ENCODE peak calls at places on chromosomes 13 and 19, in six cellular contexts. P is tibial nerve, A is esophagus squamous epithelium, U is nephron progenitor cell, F is hepatocyte, J is natural killer cell. I is an unnamed sample.
A peak's percentile ranks its signal among the peaks of the same experiment; 100 is the strongest.

GRCh38 chr19:54439174-54439851 is 9.7 kb upstream of the LENG8 start:
- DNase-seq in P (no peak), A (no peak), U (peak; percentile 63), F (peak; percentile 68), J (no peak), I (no peak)

GRCh38 chr13:49082653-49083536 is 107.2 kb downstream of the FNDC3A start:
- DNase-seq in P (no peak), A (no peak), U (no peak), F (no peak), J (no peak), I (no peak)

GRCh38 chr19:17429661-17430101 is 9.8 kb downstream of the MVB12A start:
- DNase-seq in P (no peak), A (no peak), U (no peak), F (no peak), J (no peak), I (no peak)

GRCh38 chr19:18644144-18645034 is 7.6 kb downstream of the KLHL26 start:
- DNase-seq in P (no peak), A (no peak), U (no peak), F (no peak), J (no peak), I (no peak)

GRCh38 chr19:44498988-44499387 is 1.3 kb downstream of the ZNF180 start:
- DNase-seq in P (no peak), A (no peak), U (no peak), F (no peak), J (no peak), I (no peak)

GRCh38 chr19:47264629-47265028 is 8.3 kb downstream of the CCDC9 start:
- DNase-seq in P (no peak), A (no peak), U (no peak), F (no peak), J (no peak), I (no peak)

GRCh38 chr13:48750588-48751383 is 97.1 kb downstream of the CYSLTR2 start:
- DNase-seq in P (peak; percentile 22), A (no peak), U (no peak), F (no peak), J (no peak), I (no peak)

GRCh38 chr19:407501-408440 is 1.2 kb downstream of the C2CD4C start:
- DNase-seq in P (no peak), A (no peak), U (no peak), F (no peak), J (no peak), I (peak; percentile 94)

GRCh38 chr13:46530084-46530935 is 22.7 kb upstream of the LRCH1 start:
- DNase-seq in P (no peak), A (no peak), U (no peak), F (no peak), J (no peak), I (no peak)

GRCh38 chr19:14440049-14440448 is 6.9 kb downstream of the PKN1 start:
- DNase-seq in P (peak; percentile 33), A (peak; percentile 61), U (no peak), F (no peak), J (peak; percentile 72), I (no peak)

GRCh38 chr13:84917252-84917878 is 881.9 kb downstream of the SLITRK6 start:
- DNase-seq in P (no peak), A (no peak), U (no peak), F (peak; percentile 35), J (no peak), I (no peak)

GRCh38 chr13:40672310-40673060 is 6.0 kb upstream of the FOXO1 start:
- DNase-seq in P (no peak), A (no peak), U (no peak), F (peak; percentile 53), J (no peak), I (no peak)

GRCh38 chr19:14467816-14468215 is 7.3 kb downstream of the PTGER1 start:
- DNase-seq in P (no peak), A (no peak), U (no peak), F (no peak), J (no peak), I (no peak)

GRCh38 chr19:34298891-34299510 is 44.6 kb downstream of the GARRE1 start:
- DNase-seq in P (no peak), A (no peak), U (no peak), F (peak; percentile 63), J (no peak), I (no peak)

DNA sequence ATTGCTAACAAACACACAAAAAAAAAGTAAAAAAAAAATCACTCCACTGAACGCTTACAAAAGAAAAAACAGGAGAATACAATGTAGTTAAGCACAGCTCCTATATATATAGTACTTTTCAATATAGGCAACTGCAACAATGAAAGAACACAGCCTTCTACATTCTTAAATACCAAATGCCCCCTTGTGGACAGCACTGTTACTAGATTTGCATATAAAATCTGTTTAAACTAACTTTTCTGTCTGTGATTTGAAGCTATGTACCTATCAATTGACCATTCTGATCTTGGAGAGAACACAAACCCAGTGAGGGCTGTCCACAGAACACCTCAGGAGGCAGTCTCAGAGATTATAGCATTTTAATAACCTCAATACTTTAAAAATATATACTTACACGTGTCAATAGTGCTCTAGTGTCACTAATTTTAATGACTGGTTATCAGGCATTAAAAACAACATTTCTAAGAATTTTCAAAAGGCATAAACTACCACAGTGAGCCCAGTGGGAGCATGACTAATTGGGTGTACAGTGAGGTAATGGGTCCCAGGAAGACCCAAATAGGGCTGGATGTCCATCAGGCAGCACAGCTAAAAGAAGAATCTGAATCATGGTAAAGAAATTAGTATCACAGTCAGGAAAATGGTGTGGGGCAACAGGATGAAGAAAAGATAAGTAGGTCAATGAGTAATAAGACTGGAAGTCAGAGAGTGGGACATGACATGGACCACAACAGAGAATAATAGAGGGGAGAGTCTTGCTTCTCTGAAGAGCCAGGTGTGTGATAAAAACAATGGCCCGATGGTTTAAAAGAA is 22.2 kb downstream of the CCDC169 start:
- DNase-seq in P (no peak), A (no peak), U (peak; percentile 8), F (peak; percentile 83), J (no peak), I (no peak)
- TF ChIP-seq CTCF in P (peak; percentile 39), A (peak; percentile 49), U (peak; percentile 50), F (peak; percentile 72), J (no peak), I (peak; percentile 90)

GRCh38 chr19:12198136-12198535 is 35.2 kb downstream of the ZNF136 start:
- DNase-seq in P (no peak), A (no peak), U (no peak), F (no peak), J (no peak), I (no peak)

GRCh38 chr19:12208221-12208620 is 45.3 kb downstream of the ZNF136 start:
- DNase-seq in P (no peak), A (no peak), U (no peak), F (no peak), J (no peak), I (no peak)

GRCh38 chr19:12205296-12205695 is 42.4 kb downstream of the ZNF136 start:
- DNase-seq in P (no peak), A (no peak), U (no peak), F (no peak), J (no peak), I (no peak)

GRCh38 chr19:12200020-12200419 is 37.1 kb downstream of the ZNF136 start:
- DNase-seq in P (no peak), A (no peak), U (no peak), F (no peak), J (no peak), I (no peak)

GRCh38 chr19:12202250-12202649 is 39.4 kb downstream of the ZNF136 start:
- DNase-seq in P (no peak), A (no peak), U (no peak), F (no peak), J (peak; percentile 38), I (no peak)
- TF ChIP-seq CTCF in P (no peak), A (peak; percentile 5), U (no peak), F (no peak), J (no peak), I (no peak)

GRCh38 chr13:66855110-66855509 is 375.0 kb downstream of the PCDH9 start:
- DNase-seq in P (no peak), A (no peak), U (no peak), F (no peak), J (no peak), I (no peak)
- TF ChIP-seq CTCF in P (no peak), A (no peak), U (no peak), F (no peak), J (no peak), I (no peak)

DNA sequence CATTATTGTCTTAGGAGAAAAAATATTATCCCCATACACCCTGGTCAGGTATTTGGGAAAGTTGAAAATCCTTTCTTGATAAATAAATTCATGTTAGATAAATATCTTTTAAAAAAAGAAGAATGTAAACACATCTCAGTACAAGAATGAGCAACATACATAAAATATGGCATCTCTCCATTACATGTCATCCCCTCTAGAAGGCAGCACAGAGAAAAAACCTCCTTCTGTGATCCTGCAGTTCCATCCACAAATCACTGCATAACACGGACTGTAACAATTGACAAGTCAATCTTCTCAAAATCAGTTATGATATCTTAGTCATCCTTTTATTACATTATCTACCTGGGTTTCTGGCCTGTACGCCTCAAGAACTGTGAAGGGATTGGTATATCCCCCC is 683.9 kb upstream of the KLHL1 start:
- DNase-seq in P (no peak), A (no peak), U (no peak), F (no peak), J (no peak), I (no peak)
- TF ChIP-seq CTCF in P (no peak), A (no peak), U (no peak), F (no peak), J (no peak), I (peak; percentile 27)

GRCh38 chr19:6772028-6772865 is at the start of gene VAV1:
- DNase-seq in P (no peak), A (peak; percentile 55), U (no peak), F (no peak), J (peak; percentile 75), I (no peak)
- TF ChIP-seq CTCF in P (no peak), A (no peak), U (no peak), F (no peak), J (peak; percentile 46), I (peak; percentile 32)

GRCh38 chr13:91046715-91047327 is 300.7 kb upstream of the MIR17HG start:
- DNase-seq in P (no peak), A (no peak), U (no peak), F (peak; percentile 11), J (no peak), I (no peak)
- TF ChIP-seq CTCF in P (no peak), A (no peak), U (no peak), F (no peak), J (no peak), I (peak; percentile 34)

GRCh38 chr19:11382898-11383705 is 1.0 kb downstream of the EPOR start:
- DNase-seq in P (no peak), A (no peak), U (peak; percentile 62), F (peak; percentile 81), J (peak; percentile 44), I (no peak)
- TF ChIP-seq CTCF in P (peak; percentile 40), A (peak; percentile 58), U (peak; percentile 65), F (peak; percentile 71), J (peak; percentile 70), I (peak; percentile 82)

GRCh38 chr19:1487576-1488281 is 2.4 kb downstream of the PCSK4 start:
- DNase-seq in P (no peak), A (no peak), U (no peak), F (no peak), J (no peak), I (peak; percentile 86)
- TF ChIP-seq CTCF in P (no peak), A (no peak), U (no peak), F (no peak), J (no peak), I (no peak)